ENCODE peak calls at places on chromosomes 1 and 21, in six cellular contexts. U is heart left ventricle, C is ovary, X is adrenal gland, K is esophagus squamous epithelium, S is IMR-90. M is an unnamed sample. For H3K36me3, the result is how much of the 10 kb centered on the place peaks cover.

GRCh38 chr1:174654553-174654952 is 206.8 kb downstream of the GPR52 start:
- DNase-seq in U (no peak), C (no peak), X (no peak), K (no peak), S (no peak), M (no peak)

GRCh38 chr1:93681095-93681548 is 515 bp downstream of the BCAR3 start:
- DNase-seq in U (peak), C (peak), X (no peak), K (no peak), S (peak), M (no peak)

GRCh38 chr1:198929111-198929604 is 290.3 kb downstream of the PTPRC start:
- DNase-seq in U (no peak), C (no peak), X (no peak), K (no peak), S (no peak), M (no peak)

GRCh38 chr1:216960716-216961115 is 237.5 kb upstream of the ESRRG start:
- DNase-seq in U (no peak), C (no peak), X (no peak), K (no peak), S (peak), M (no peak)

GRCh38 chr1:203914292-203914691 is 52.9 kb downstream of the SNRPE start:
- DNase-seq in U (no peak), C (no peak), X (no peak), K (no peak), S (peak), M (no peak)

GRCh38 chr1:54953846-54954245 is 26.6 kb upstream of the TMEM61 start:
- DNase-seq in U (no peak), C (no peak), X (no peak), K (no peak), S (no peak), M (no peak)

GRCh38 chr1:8858888-8859706 is 19.4 kb downstream of the ENO1 start:
- DNase-seq in U (no peak), C (no peak), X (no peak), K (no peak), S (peak), M (no peak)

GRCh38 chr1:235073968-235074334 is 54.7 kb downstream of the TOMM20 start:
- DNase-seq in U (no peak), C (no peak), X (no peak), K (no peak), S (no peak), M (peak)

GRCh38 chr1:37257646-37258045 is 216.7 kb upstream of the ZC3H12A start:
- DNase-seq in U (no peak), C (no peak), X (no peak), K (no peak), S (no peak), M (no peak)

GRCh38 chr1:201461193-201461657 is 7.8 kb downstream of the PHLDA3 start:
- DNase-seq in U (no peak), C (no peak), X (peak), K (no peak), S (peak), M (no peak)

GRCh38 chr1:213418268-213419068 is 367.4 kb downstream of the RPS6KC1 start:
- DNase-seq in U (no peak), C (no peak), X (no peak), K (no peak), S (no peak), M (no peak)

GRCh38 chr1:218851601-218852000 is 322.1 kb upstream of the LYPLAL1 start:
- DNase-seq in U (no peak), C (no peak), X (no peak), K (no peak), S (peak), M (no peak)

GRCh38 chr1:96557336-96557735 is 164.2 kb upstream of the PTBP2 start:
- DNase-seq in U (no peak), C (no peak), X (no peak), K (no peak), S (peak), M (no peak)

GRCh38 chr1:212225416-212225815 is 59.8 kb upstream of the PPP2R5A start:
- DNase-seq in U (no peak), C (no peak), X (no peak), K (no peak), S (no peak), M (no peak)

GRCh38 chr1:150995896-150996295 is 10.8 kb downstream of the MINDY1 start:
- DNase-seq in U (no peak), C (no peak), X (peak), K (no peak), S (no peak), M (peak)

GRCh38 chr1:29833596-29833995 is 597.3 kb downstream of the PTPRU start:
- DNase-seq in U (peak), C (no peak), X (no peak), K (no peak), S (no peak), M (no peak)

GRCh38 chr21:43716376-43717165 is 2.4 kb upstream of the PDXK start:
- DNase-seq in U (no peak), C (no peak), X (no peak), K (no peak), S (peak), M (no peak)

GRCh38 chr21:15809818-15810217 is 80.0 kb downstream of the USP25 start:
- DNase-seq in U (no peak), C (no peak), X (no peak), K (no peak), S (peak), M (no peak)

GRCh38 chr1:230548357-230548756 is 93.9 kb upstream of the COG2 start:
- DNase-seq in U (no peak), C (no peak), X (no peak), K (no peak), S (no peak), M (no peak)

GRCh38 chr21:34351786-34352241 is 12.0 kb upstream of the KCNE2 start:
- DNase-seq in U (peak), C (no peak), X (peak), K (no peak), S (peak), M (peak)

GRCh38 chr1:8047686-8048522 is 21.8 kb upstream of the ERRFI1 start:
- DNase-seq in U (peak), C (no peak), X (no peak), K (no peak), S (peak), M (no peak)

GRCh38 chr1:204027446-204027845 is 45.5 kb upstream of the SOX13 start:
- DNase-seq in U (no peak), C (no peak), X (no peak), K (no peak), S (no peak), M (no peak)

GRCh38 chr21:41848533-41848932 is 30.6 kb downstream of the PRDM15 start:
- DNase-seq in U (no peak), C (no peak), X (no peak), K (no peak), S (no peak), M (no peak)

GRCh38 chr1:214445846-214446614 is 105.4 kb downstream of the PTPN14 start:
- DNase-seq in U (no peak), C (no peak), X (no peak), K (no peak), S (peak), M (no peak)

GRCh38 chr1:42684139-42684538 is 1.9 kb downstream of the YBX1 start:
- DNase-seq in U (no peak), C (no peak), X (no peak), K (no peak), S (peak), M (no peak)

GRCh38 chr1:84166797-84167196 is 22.7 kb downstream of the PRKACB start:
- DNase-seq in U (no peak), C (no peak), X (no peak), K (no peak), S (no peak), M (no peak)

GRCh38 chr1:21651214-21652042 is 17.7 kb downstream of the RAP1GAP start:
- DNase-seq in U (no peak), C (peak), X (no peak), K (no peak), S (no peak), M (peak)

GRCh38 chr1:35426097-35426586 is 131.1 kb downstream of the KIAA0319L start:
- DNase-seq in U (no peak), C (no peak), X (no peak), K (no peak), S (no peak), M (no peak)

GRCh38 chr1:183804382-183804781 is 538 bp upstream of the RGL1 start:
- DNase-seq in U (peak), C (peak), X (no peak), K (no peak), S (no peak), M (no peak)

DNA sequence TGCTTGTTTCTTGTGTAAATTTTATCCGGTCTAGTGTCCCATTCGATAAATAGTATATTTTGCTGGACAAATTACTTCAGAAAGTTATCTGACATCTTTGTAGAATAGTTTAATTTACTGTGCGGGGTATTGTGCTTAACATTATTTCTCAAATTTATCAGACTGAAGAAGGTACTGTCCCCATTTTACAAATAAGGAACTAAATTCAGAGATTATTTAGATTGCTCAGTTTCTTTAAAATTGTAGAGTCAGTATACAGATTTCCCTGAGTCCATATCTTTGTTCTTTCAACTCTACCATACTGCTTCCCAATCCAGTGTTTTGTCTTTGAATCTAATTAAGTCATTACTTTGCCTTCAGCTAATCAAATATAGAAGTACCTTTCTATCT is 6.4 kb downstream of the ATP5PB start:
- DNase-seq in U (no peak), C (no peak), X (no peak), K (no peak), S (no peak), M (no peak)
- H3K36me3 ChIP-seq in U (half or more), C (under half), X (half or more), K (under half), S (under half), M (under half)

DNA sequence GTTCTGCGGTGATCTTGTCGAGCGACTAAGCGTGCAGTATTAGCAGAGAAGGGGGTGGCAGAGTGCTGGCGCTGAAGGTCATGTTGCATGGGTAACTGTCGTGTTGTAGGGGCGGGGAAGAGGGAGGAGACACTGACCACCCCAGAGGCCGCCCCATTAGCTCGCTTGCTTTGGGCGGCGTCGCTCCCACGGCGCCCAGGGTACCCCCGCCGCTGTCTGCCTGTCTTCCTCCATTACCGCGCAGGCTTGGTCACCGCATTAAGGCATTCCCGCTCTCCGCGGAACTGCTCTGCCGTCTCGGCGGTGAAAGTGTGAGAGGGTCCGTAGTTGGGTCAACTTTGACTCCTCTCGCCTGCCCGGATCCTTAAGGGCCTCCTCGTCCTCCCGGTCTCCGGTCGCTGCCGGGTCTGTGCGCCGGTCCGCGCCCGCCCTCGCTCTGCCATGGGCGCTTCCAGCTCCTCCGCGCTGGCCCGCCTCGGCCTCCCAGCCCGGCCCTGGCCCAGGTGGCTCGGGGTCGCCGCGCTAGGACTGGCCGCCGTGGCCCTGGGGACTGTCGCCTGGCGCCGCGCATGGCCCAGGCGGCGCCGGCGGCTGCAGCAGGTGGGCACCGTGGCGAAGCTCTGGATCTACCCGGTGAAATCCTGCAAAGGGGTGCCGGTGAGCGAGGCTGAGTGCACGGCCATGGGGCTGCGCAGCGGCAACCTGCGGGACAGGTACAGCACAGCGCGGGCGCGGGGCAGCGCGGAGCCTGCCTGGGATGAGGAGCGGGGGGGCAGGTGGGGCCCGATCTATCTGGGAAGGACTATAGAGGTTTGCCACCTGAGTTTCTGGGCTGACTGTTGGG is at the start of gene MTARC2:
- DNase-seq in U (peak), C (peak), X (peak), K (peak), S (peak), M (peak)
- TF ChIP-seq POLR2A in U (peak), C (peak), X (peak), K (no peak), S (no peak), M (peak)

GRCh38 chr21:20789696-20790095 is 208.5 kb upstream of the NCAM2 start:
- DNase-seq in U (no peak), C (no peak), X (no peak), K (no peak), S (no peak), M (no peak)

GRCh38 chr21:20790113-20790512 is 208.1 kb upstream of the NCAM2 start:
- DNase-seq in U (no peak), C (no peak), X (no peak), K (no peak), S (no peak), M (no peak)
- H3K36me3 ChIP-seq in U (under half), C (under half), X (under half), K (under half), S (under half), M (under half)

GRCh38 chr1:27345272-27345671 is 3.5 kb downstream of the SYTL1 start:
- DNase-seq in U (no peak), C (no peak), X (no peak), K (no peak), S (no peak), M (no peak)

GRCh38 chr1:27343639-27344025 is 1.8 kb downstream of the SYTL1 start:
- DNase-seq in U (no peak), C (no peak), X (no peak), K (no peak), S (no peak), M (no peak)

GRCh38 chr1:27341525-27342252 is at the start of gene SYTL1:
- DNase-seq in U (no peak), C (no peak), X (peak), K (no peak), S (peak), M (no peak)

GRCh38 chr1:27342391-27342777 is 562 bp downstream of the SYTL1 start:
- DNase-seq in U (no peak), C (no peak), X (no peak), K (no peak), S (no peak), M (no peak)

GRCh38 chr1:27342778-27343638 is 1.2 kb downstream of the SYTL1 start:
- DNase-seq in U (peak), C (no peak), X (no peak), K (no peak), S (no peak), M (peak)
- TF ChIP-seq POLR2A in U (no peak), C (no peak), X (no peak), K (no peak), S (no peak), M (no peak)

GRCh38 chr1:246477634-246478033 is 29.4 kb downstream of the SMYD3 start:
- DNase-seq in U (no peak), C (no peak), X (no peak), K (no peak), S (no peak), M (no peak)
- H3K36me3 ChIP-seq in U (under half), C (under half), X (under half), K (under half), S (under half), M (under half)

DNA sequence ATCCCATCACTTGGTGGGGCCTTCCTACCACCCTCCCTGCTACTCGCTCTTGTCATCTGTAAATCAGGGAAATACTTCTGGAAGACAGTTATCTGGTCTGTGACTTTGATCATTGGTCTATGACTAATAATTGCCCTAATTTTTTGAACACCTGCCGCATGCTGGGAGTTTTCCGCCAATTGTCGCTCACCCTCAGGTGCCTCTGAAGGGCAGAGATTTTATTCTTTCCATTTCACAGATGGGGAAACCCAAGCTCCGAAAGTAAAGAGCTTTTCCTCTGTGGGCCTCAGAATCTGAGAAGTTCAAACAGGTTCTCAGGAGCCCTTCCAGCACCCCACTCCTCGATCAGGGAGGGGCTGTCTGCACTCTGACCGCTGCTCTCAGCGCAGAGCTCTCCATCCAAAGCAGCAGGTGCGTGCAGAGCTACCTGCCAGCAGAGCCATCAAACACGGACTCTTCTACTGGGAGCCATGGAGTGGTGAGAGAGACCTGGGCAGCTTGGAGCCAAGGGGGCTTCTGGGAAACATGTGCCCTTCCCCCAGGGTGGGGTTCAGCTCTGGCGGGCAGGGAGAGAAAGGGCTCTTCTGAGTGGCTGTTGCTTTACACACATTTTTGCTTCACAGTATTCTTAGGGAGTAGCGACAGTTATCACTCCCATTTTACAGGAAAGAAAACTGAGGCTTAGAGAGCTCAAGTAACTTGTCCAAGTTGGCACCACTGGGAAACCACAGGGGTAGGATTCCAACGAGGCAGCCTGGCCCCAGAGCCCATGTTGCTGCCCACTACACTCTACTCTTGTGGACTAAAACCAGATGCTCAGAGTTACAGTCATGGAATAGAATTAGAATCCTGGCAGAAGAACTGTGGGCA is 5.8 kb upstream of the RUNX3 start:
- DNase-seq in U (no peak), C (no peak), X (no peak), K (no peak), S (no peak), M (no peak)
- TF ChIP-seq POLR2A in U (no peak), C (no peak), X (no peak), K (no peak), S (no peak), M (no peak)

GRCh38 chr1:156483397-156483796 is 17.2 kb downstream of the MEF2D start:
- DNase-seq in U (no peak), C (no peak), X (no peak), K (no peak), S (no peak), M (no peak)
- H3K36me3 ChIP-seq in U (half or more), C (under half), X (half or more), K (under half), S (under half), M (under half)

GRCh38 chr1:248850536-248851251 is 8.2 kb downstream of the ZNF692 start:
- DNase-seq in U (no peak), C (no peak), X (no peak), K (no peak), S (no peak), M (no peak)

GRCh38 chr1:248849152-248849551 is 9.7 kb downstream of the ZNF692 start:
- DNase-seq in U (no peak), C (no peak), X (no peak), K (no peak), S (no peak), M (no peak)

GRCh38 chr1:248850124-248850523 is 8.8 kb downstream of the ZNF692 start:
- DNase-seq in U (no peak), C (no peak), X (no peak), K (no peak), S (no peak), M (no peak)

GRCh38 chr1:248848596-248848995 is 10.3 kb downstream of the ZNF692 start:
- DNase-seq in U (no peak), C (no peak), X (no peak), K (no peak), S (no peak), M (no peak)

DNA sequence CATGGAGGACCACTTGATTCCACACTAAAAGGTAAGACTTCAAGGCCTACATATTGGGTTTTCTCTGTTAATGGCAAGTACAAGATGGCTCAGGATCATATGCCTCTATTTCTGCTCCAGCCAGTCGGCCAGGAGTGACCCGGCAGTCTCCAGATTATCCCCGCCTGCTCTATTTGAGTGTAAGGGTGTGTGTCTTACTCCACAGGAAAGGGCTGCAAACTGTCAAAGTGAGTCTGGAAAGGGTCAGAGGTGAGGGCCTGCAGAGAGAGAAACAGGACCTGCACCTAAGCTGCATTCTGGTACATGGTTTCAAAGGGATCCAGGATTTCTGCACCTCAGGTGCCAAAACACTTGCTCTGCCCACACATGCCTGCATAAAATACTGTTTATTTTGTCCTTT is 9.2 kb downstream of the ZNF692 start:
- DNase-seq in U (no peak), C (no peak), X (no peak), K (no peak), S (no peak), M (no peak)
- TF ChIP-seq POLR2A in U (no peak), C (no peak), X (no peak), K (no peak), S (no peak), M (no peak)

DNA sequence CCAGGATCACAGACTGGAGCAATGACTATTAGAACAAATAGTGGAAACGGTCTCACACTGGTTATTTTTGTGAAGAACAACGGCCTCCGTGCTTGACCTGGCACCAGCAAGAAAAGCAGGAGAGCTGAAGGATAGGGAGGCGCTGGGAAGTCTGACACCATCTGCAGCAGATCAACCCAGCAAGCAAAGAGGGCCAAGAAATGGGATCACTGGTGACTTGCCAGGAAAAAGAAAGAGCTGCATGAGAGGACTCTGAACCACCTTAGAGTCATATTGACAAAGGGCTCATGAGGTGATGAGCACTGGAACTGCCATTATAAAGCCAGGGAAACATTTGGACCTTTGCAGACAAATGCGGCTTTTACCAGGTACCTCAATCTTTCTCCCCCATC is 25.0 kb downstream of the MTOR start:
- DNase-seq in U (no peak), C (no peak), X (no peak), K (no peak), S (no peak), M (no peak)
- H3K36me3 ChIP-seq in U (half or more), C (under half), X (half or more), K (under half), S (half or more), M (under half)

M was measured in right lobe of liver.